ENCODE peak calls at places on chromosomes 16 and 17, in five cellular contexts. M is hepatocyte; E is psoas muscle; Z is CD8-positive, alpha-beta memory T cell; G is upper lobe of right lung. L is an unnamed sample. For H3K36me3 and H3K4me1, the result is how much of the 10 kb centered on the place peaks cover.

GRCh38 chr17:76886395-76886794 is 18.2 kb downstream of the MGAT5B start:
- DNase-seq in M (no peak), E (no peak), Z (no peak), G (no peak), L (no peak)

GRCh38 chr16:79648846-79649245 is 48.3 kb upstream of the MAF start:
- DNase-seq in M (no peak), E (no peak), Z (no peak), G (no peak), L (no peak)

GRCh38 chr17:7839199-7839889 is 5.3 kb downstream of the KDM6B start:
- DNase-seq in M (peak), E (no peak), Z (no peak), G (no peak), L (peak)

GRCh38 chr17:63514974-63515373 is 8.2 kb upstream of the KCNH6 start:
- DNase-seq in M (no peak), E (no peak), Z (no peak), G (no peak), L (no peak)

GRCh38 chr17:2929881-2930533 is 133.4 kb downstream of the OR1D5 start:
- DNase-seq in M (peak), E (no peak), Z (no peak), G (no peak), L (peak)

GRCh38 chr17:47653442-47653841 is 3.7 kb downstream of the KPNB1 start:
- DNase-seq in M (no peak), E (no peak), Z (no peak), G (no peak), L (no peak)

GRCh38 chr16:66223176-66223780 is 143.2 kb upstream of the CDH5 start:
- DNase-seq in M (no peak), E (no peak), Z (no peak), G (no peak), L (no peak)

GRCh38 chr16:88760424-88761142 is 24.4 kb downstream of the PIEZO1 start:
- DNase-seq in M (no peak), E (no peak), Z (no peak), G (no peak), L (no peak)

GRCh38 chr16:21560462-21560861 is 38.9 kb upstream of the METTL9 start:
- DNase-seq in M (no peak), E (no peak), Z (no peak), G (peak), L (no peak)
- H3K27ac ChIP-seq in M (no peak), E (no peak), Z (no peak), G (no peak), L (no peak)

GRCh38 chr17:67746704-67747571 is 29.2 kb downstream of the NOL11 start:
- DNase-seq in M (no peak), E (no peak), Z (no peak), G (no peak), L (no peak)
- H3K36me3 ChIP-seq in M (under half), E (half or more), Z (under half), G (half or more), L (under half)

GRCh38 chr16:17437142-17437720 is 33.5 kb downstream of the XYLT1 start:
- DNase-seq in M (no peak), E (no peak), Z (no peak), G (no peak), L (no peak)
- H3K4me1 ChIP-seq in M (under half), E (under half), Z (under half), G (under half), L (under half)

GRCh38 chr16:22692916-22693646 is 120.9 kb upstream of the HS3ST2 start:
- DNase-seq in M (no peak), E (peak), Z (no peak), G (no peak), L (no peak)

GRCh38 chr16:22692034-22692433 is 121.9 kb upstream of the HS3ST2 start:
- DNase-seq in M (no peak), E (no peak), Z (no peak), G (no peak), L (no peak)

GRCh38 chr16:22693670-22694340 is 120.2 kb upstream of the HS3ST2 start:
- DNase-seq in M (no peak), E (no peak), Z (no peak), G (no peak), L (no peak)

GRCh38 chr16:22699356-22699755 is 114.6 kb upstream of the HS3ST2 start:
- DNase-seq in M (no peak), E (no peak), Z (no peak), G (no peak), L (no peak)

GRCh38 chr16:22694887-22695382 is 119.0 kb upstream of the HS3ST2 start:
- DNase-seq in M (no peak), E (no peak), Z (no peak), G (no peak), L (no peak)
- H3K27ac ChIP-seq in M (no peak), E (no peak), Z (no peak), G (peak), L (no peak)

GRCh38 chr16:83901101-83901500 is 2.2 kb downstream of the MLYCD start:
- DNase-seq in M (no peak), E (no peak), Z (no peak), G (no peak), L (no peak)
- H3K36me3 ChIP-seq in M (under half), E (under half), Z (under half), G (under half), L (under half)

DNA sequence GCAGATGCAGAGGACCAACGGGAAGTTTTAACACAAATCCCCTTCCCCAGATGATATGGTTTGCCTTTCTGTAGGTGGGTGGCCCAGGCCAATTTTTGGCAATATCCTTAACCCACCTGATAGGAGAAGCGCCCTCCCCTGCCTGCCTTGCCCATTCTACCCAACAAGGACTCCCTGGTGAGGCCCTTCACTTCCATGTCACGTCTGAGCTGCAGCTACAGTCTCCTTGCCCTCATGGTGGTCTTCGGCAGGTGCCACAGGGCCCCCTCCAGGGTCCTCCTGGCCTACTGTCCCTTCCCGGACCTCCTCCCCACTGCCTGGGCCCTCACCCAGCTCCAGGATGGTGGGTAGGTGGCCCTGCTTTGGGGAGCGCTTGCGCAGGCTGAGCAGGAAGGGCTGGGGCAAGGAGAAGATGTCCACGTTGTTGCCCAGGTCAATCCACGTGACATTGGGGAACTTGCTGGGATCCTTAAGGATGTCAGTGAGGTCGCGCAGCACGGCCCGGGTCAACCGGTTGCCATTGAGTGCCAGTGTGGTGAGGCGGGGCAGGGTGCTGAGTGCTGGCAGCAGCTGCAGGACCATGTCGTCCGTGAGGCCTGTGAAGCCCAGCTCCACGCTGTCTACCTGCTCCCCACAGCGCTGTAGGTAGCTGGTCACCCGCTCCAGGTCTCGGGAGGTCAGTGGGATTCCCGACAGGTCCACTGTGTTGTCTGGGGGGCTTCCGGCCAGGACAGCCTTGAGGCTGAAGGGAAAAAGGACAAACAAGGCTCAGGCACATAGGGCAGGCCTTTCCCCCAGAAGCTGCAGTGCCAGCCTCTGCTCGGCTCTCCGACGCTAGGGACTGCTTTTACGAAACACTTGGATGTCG is 28.3 kb downstream of the TRPV2 start:
- DNase-seq in M (no peak), E (no peak), Z (no peak), G (no peak), L (no peak)
- H3K4me1 ChIP-seq in M (under half), E (under half), Z (under half), G (under half), L (under half)

GRCh38 chr17:75240394-75241142 is 20.8 kb downstream of the GGA3 start:
- DNase-seq in M (peak), E (peak), Z (no peak), G (no peak), L (no peak)
- H3K27ac ChIP-seq in M (no peak), E (no peak), Z (no peak), G (no peak), L (no peak)

GRCh38 chr16:56832768-56833167 is 32.2 kb upstream of the SLC12A3 start:
- DNase-seq in M (no peak), E (no peak), Z (no peak), G (no peak), L (no peak)
- H3K36me3 ChIP-seq in M (under half), E (half or more), Z (under half), G (half or more), L (under half)

L was measured in small intestine.